ENCODE peak calls at places on chromosomes 4 and X, in nine cellular contexts. F, R, H, G, E, M, W, D and Q are unnamed samples.

GRCh38 chr4:2041234-2042130 is 17.6 kb upstream of the NAT8L start:
- DNase-seq in F (peak), R (peak), H (peak), G (peak), E (peak), M (peak), W (peak), D (peak), Q (peak)

GRCh38 chrX:8235026-8235425 is 64.0 kb upstream of the VCX2 start:
- DNase-seq in F (no peak), R (no peak), H (no peak), G (no peak), E (no peak), M (no peak), W (no peak), D (no peak), Q (peak)

GRCh38 chr4:36532670-36533373 is 251.4 kb downstream of the DTHD1 start:
- DNase-seq in F (no peak), R (no peak), H (no peak), G (no peak), E (no peak), M (no peak), W (no peak), D (no peak), Q (no peak)

GRCh38 chrX:20252392-20253231 is 14.1 kb downstream of the RPS6KA3 start:
- DNase-seq in F (no peak), R (peak), H (peak), G (peak), E (peak), M (peak), W (no peak), D (peak), Q (peak)

GRCh38 chrX:49106930-49107329 is 16.6 kb downstream of the GPKOW start:
- DNase-seq in F (no peak), R (no peak), H (peak), G (no peak), E (peak), M (no peak), W (no peak), D (no peak), Q (peak)

GRCh38 chr4:110196871-110197420 is 1.5 kb downstream of the ELOVL6 start:
- DNase-seq in F (no peak), R (peak), H (no peak), G (peak), E (peak), M (peak), W (peak), D (peak), Q (peak)

GRCh38 chr4:40720931-40721330 is 28.8 kb upstream of the NSUN7 start:
- DNase-seq in F (no peak), R (no peak), H (no peak), G (no peak), E (no peak), M (no peak), W (no peak), D (no peak), Q (no peak)

GRCh38 chr4:133151301-133151680 is 2.2 kb downstream of the PCDH10 start:
- DNase-seq in F (no peak), R (no peak), H (no peak), G (peak), E (no peak), M (no peak), W (peak), D (no peak), Q (no peak)

GRCh38 chrX:9340619-9341304 is 124.1 kb upstream of the TBL1X start:
- DNase-seq in F (no peak), R (peak), H (no peak), G (no peak), E (peak), M (no peak), W (no peak), D (peak), Q (peak)

GRCh38 chr4:125677665-125678307 is 363.0 kb downstream of the FAT4 start:
- DNase-seq in F (no peak), R (no peak), H (peak), G (no peak), E (no peak), M (no peak), W (no peak), D (no peak), Q (no peak)

GRCh38 chrX:13377537-13377936 is 57.7 kb upstream of the ATXN3L start:
- DNase-seq in F (no peak), R (no peak), H (peak), G (no peak), E (no peak), M (no peak), W (no peak), D (no peak), Q (peak)

GRCh38 chrX:119236599-119237525 is 777 bp downstream of the PGRMC1 start:
- DNase-seq in F (no peak), R (peak), H (peak), G (peak), E (peak), M (peak), W (peak), D (no peak), Q (peak)

GRCh38 chr4:8274772-8275241 is 5.3 kb downstream of the HTRA3 start:
- DNase-seq in F (no peak), R (no peak), H (no peak), G (peak), E (no peak), M (peak), W (peak), D (no peak), Q (peak)

GRCh38 chr4:87657525-87657924 is 7.4 kb downstream of the DMP1 start:
- DNase-seq in F (no peak), R (no peak), H (peak), G (no peak), E (no peak), M (no peak), W (no peak), D (no peak), Q (peak)

GRCh38 chrX:9745417-9746115 is 20.1 kb downstream of the GPR143 start:
- DNase-seq in F (no peak), R (no peak), H (peak), G (no peak), E (no peak), M (no peak), W (no peak), D (no peak), Q (peak)

GRCh38 chr4:184344899-184345572 is 127.4 kb upstream of the ENPP6 start:
- DNase-seq in F (no peak), R (no peak), H (no peak), G (no peak), E (peak), M (no peak), W (no peak), D (no peak), Q (no peak)

GRCh38 chrX:63350551-63350950 is 581 bp downstream of the SPIN4 start:
- DNase-seq in F (no peak), R (peak), H (peak), G (no peak), E (peak), M (peak), W (peak), D (peak), Q (no peak)

GRCh38 chr4:18691431-18692200 is 670.1 kb upstream of the LCORL start:
- DNase-seq in F (no peak), R (no peak), H (no peak), G (no peak), E (peak), M (no peak), W (no peak), D (no peak), Q (no peak)

GRCh38 chrX:107566603-107567262 is 61.6 kb upstream of the PRPS1 start:
- DNase-seq in F (no peak), R (no peak), H (peak), G (no peak), E (no peak), M (no peak), W (no peak), D (no peak), Q (peak)

GRCh38 chrX:9369802-9370291 is 95.0 kb upstream of the TBL1X start:
- DNase-seq in F (no peak), R (no peak), H (no peak), G (no peak), E (no peak), M (no peak), W (no peak), D (peak), Q (no peak)

GRCh38 chrX:44422631-44423030 is 79.2 kb upstream of the EFHC2 start:
- DNase-seq in F (no peak), R (no peak), H (peak), G (no peak), E (no peak), M (no peak), W (no peak), D (no peak), Q (peak)

GRCh38 chr4:177128306-177128705 is 181.4 kb upstream of the NEIL3 start:
- DNase-seq in F (no peak), R (no peak), H (peak), G (no peak), E (no peak), M (no peak), W (no peak), D (no peak), Q (peak)

GRCh38 chrX:118631586-118631985 is 95.8 kb upstream of the IL13RA1 start:
- DNase-seq in F (no peak), R (peak), H (no peak), G (no peak), E (peak), M (no peak), W (no peak), D (no peak), Q (no peak)

GRCh38 chr4:71441186-71442169 is 102.7 kb downstream of the SLC4A4 start:
- DNase-seq in F (no peak), R (no peak), H (peak), G (no peak), E (no peak), M (no peak), W (no peak), D (no peak), Q (peak)

GRCh38 chrX:28586291-28586690 is 955 bp upstream of the IL1RAPL1 start:
- DNase-seq in F (no peak), R (no peak), H (no peak), G (no peak), E (no peak), M (no peak), W (no peak), D (no peak), Q (peak)